ENCODE peak calls at places on chromosomes 6 and 20, in four cellular contexts. I is effector CD4-positive, alpha-beta T cell; C is GM23338; Q is stimulated activated naive CD4-positive, alpha-beta T cell. E is an unnamed sample.

GRCh38 chr20:48771542-48771941 is 56.3 kb downstream of the PREX1 start:
- DNase-seq in Q (no peak), I (no peak), C (no peak), E (no peak)

GRCh38 chr6:116500969-116501433 is 10.4 kb upstream of the CALHM5 start:
- DNase-seq in I (no peak), Q (no peak), C (peak), E (peak)

GRCh38 chr20:40717343-40717865 is 28.4 kb upstream of the MAFB start:
- DNase-seq in Q (no peak), I (no peak), C (no peak), E (no peak)

GRCh38 chr6:96542702-96543101 is 20.2 kb upstream of the FHL5 start:
- DNase-seq in Q (no peak), I (no peak), C (peak), E (peak)

GRCh38 chr6:148874698-148875293 is 128.0 kb downstream of the UST start:
- DNase-seq in C (no peak), Q (no peak), I (no peak), E (no peak)

GRCh38 chr6:147103641-147104040 is 100.6 kb upstream of the STXBP5 start:
- DNase-seq in Q (no peak), C (no peak), I (no peak), E (no peak)

GRCh38 chr6:42269974-42270510 is 52.4 kb upstream of the MRPS10 start:
- DNase-seq in Q (no peak), I (no peak), C (no peak), E (no peak)

GRCh38 chr6:40960784-40961430 is 78.1 kb downstream of the UNC5CL start:
- DNase-seq in I (no peak), C (no peak), Q (no peak), E (no peak)

GRCh38 chr20:4369798-4370124 is 351.9 kb upstream of the PRND start:
- DNase-seq in Q (no peak), I (no peak), C (no peak), E (no peak)

GRCh38 chr20:39676857-39677351 is 714.8 kb downstream of the DHX35 start:
- DNase-seq in I (no peak), Q (no peak), C (peak), E (no peak)

GRCh38 chr6:17032595-17033591 is 69.0 kb upstream of the STMND1 start:
- DNase-seq in C (no peak), I (no peak), Q (no peak), E (no peak)

GRCh38 chr6:127547215-127547614 is 28.1 kb upstream of the MTCL3 start:
- DNase-seq in C (peak), I (no peak), Q (no peak), E (no peak)

GRCh38 chr20:36573103-36573797 is at the start of gene TGIF2:
- DNase-seq in I (peak), C (peak), Q (peak), E (peak)

GRCh38 chr20:48776306-48776705 is 51.5 kb downstream of the PREX1 start:
- DNase-seq in I (no peak), Q (no peak), C (no peak), E (no peak)

GRCh38 chr20:43404880-43405279 is 52.8 kb upstream of the SRSF6 start:
- DNase-seq in Q (no peak), I (no peak), C (peak), E (no peak)

GRCh38 chr20:47558699-47559098 is 57.0 kb downstream of the NCOA3 start:
- DNase-seq in C (no peak), Q (no peak), I (no peak), E (no peak)

GRCh38 chr6:5119090-5119951 is 34.2 kb downstream of the PPP1R3G start:
- DNase-seq in Q (no peak), I (no peak), C (no peak), E (no peak)

GRCh38 chr6:159676804-159677203 is 16.2 kb downstream of the SOD2 start:
- DNase-seq in C (no peak), Q (no peak), I (no peak), E (no peak)

GRCh38 chr6:89299451-89299850 is 15.6 kb downstream of the GABRR2 start:
- DNase-seq in I (no peak), C (peak), Q (no peak), E (no peak)

GRCh38 chr6:70411948-70412796 is 1.1 kb upstream of the FAM135A start:
- DNase-seq in I (no peak), Q (no peak), C (no peak), E (no peak)

GRCh38 chr6:166365221-166365620 is 17.5 kb downstream of the MPC1 start:
- DNase-seq in C (peak), Q (no peak), I (no peak), E (no peak)

GRCh38 chr6:27472182-27472616 is 706 bp downstream of the ZNF184 start:
- DNase-seq in Q (peak), C (peak), I (peak), E (peak)

GRCh38 chr20:50187403-50188051 is 3.1 kb upstream of the CEBPB start:
- DNase-seq in C (peak), Q (no peak), I (no peak), E (no peak)

GRCh38 chr6:149213829-149214228 is 103.7 kb upstream of the TAB2 start:
- DNase-seq in Q (no peak), C (no peak), I (no peak), E (no peak)

GRCh38 chr6:77173472-77174074 is 289.7 kb downstream of the HTR1B start:
- DNase-seq in C (peak), I (no peak), Q (no peak), E (no peak)

E was measured in CD8-positive, alpha-beta memory T cell.